ENCODE peak calls at places on chromosomes 13 and 19, in nine cellular contexts. J is IMR-90; D is lower leg skin; C is CD4-positive, alpha-beta T cell; S is fibroblast of lung; V is fibroblast of pulmonary artery; W is GM20000; Z is CD8-positive, alpha-beta T cell; Y is H9. Q is an unnamed sample.

GRCh38 chr19:46984077-46985010 is 35.3 kb upstream of the NPAS1 start:
- DNase-seq in Y (no peak), W (no peak), C (no peak), Z (no peak), D (no peak), V (peak; percentile 91), S (peak; percentile 75), J (peak; percentile 50), Q (peak; percentile 89)

GRCh38 chr13:42996584-42996983 is 4.5 kb upstream of the EPSTI1 start:
- DNase-seq in S (peak; percentile 82), Z (no peak), C (no peak), Y (no peak), J (peak; percentile 98), V (peak; percentile 93), W (no peak), D (no peak), Q (peak; percentile 91)

GRCh38 chr19:49224856-49225255 is 67.3 kb downstream of the TRPM4 start:
- DNase-seq in D (no peak), C (no peak), S (peak; percentile 43), J (peak; percentile 57), Z (no peak), Y (peak; percentile 87), W (no peak), V (peak; percentile 67), Q (peak; percentile 77)

GRCh38 chr13:30504081-30504480 is 38.3 kb upstream of the HMGB1 start:
- DNase-seq in C (no peak), Z (no peak), D (no peak), W (peak; percentile 55), J (peak; percentile 31), Y (no peak), V (peak; percentile 56), S (peak; percentile 69), Q (no peak)

GRCh38 chr13:30120133-30120822 is 187.1 kb downstream of the KATNAL1 start:
- DNase-seq in W (no peak), S (no peak), D (no peak), J (no peak), Z (no peak), Y (no peak), V (no peak), C (no peak), Q (no peak)

GRCh38 chr19:46211201-46211881 is 18.2 kb upstream of the IGFL1 start:
- DNase-seq in Z (no peak), Y (peak; percentile 91), C (no peak), V (peak; percentile 46), W (no peak), S (peak; percentile 32), D (no peak), J (no peak), Q (peak; percentile 89)

GRCh38 chr19:38304352-38304865 is 358 bp downstream of the C19orf33 start:
- DNase-seq in Z (no peak), S (no peak), C (no peak), Y (no peak), D (no peak), V (no peak), J (no peak), W (no peak), Q (no peak)

GRCh38 chr13:107582171-107582570 is 633.2 kb downstream of the LIG4 start:
- DNase-seq in W (no peak), S (no peak), Y (no peak), D (no peak), C (no peak), J (no peak), Z (no peak), V (no peak), Q (no peak)

GRCh38 chr19:48501446-48501960 is 10.1 kb downstream of the LMTK3 start:
- DNase-seq in W (peak; percentile 80), C (peak; percentile 46), Z (peak; percentile 49), D (no peak), V (no peak), Y (peak; percentile 99), S (no peak), J (no peak), Q (peak; percentile 96)

GRCh38 chr13:80359459-80360297 is 18.8 kb upstream of the SPRY2 start:
- DNase-seq in S (no peak), C (no peak), D (no peak), W (no peak), Y (peak; percentile 80), J (no peak), V (peak; percentile 82), Z (no peak), Q (no peak)

DNA sequence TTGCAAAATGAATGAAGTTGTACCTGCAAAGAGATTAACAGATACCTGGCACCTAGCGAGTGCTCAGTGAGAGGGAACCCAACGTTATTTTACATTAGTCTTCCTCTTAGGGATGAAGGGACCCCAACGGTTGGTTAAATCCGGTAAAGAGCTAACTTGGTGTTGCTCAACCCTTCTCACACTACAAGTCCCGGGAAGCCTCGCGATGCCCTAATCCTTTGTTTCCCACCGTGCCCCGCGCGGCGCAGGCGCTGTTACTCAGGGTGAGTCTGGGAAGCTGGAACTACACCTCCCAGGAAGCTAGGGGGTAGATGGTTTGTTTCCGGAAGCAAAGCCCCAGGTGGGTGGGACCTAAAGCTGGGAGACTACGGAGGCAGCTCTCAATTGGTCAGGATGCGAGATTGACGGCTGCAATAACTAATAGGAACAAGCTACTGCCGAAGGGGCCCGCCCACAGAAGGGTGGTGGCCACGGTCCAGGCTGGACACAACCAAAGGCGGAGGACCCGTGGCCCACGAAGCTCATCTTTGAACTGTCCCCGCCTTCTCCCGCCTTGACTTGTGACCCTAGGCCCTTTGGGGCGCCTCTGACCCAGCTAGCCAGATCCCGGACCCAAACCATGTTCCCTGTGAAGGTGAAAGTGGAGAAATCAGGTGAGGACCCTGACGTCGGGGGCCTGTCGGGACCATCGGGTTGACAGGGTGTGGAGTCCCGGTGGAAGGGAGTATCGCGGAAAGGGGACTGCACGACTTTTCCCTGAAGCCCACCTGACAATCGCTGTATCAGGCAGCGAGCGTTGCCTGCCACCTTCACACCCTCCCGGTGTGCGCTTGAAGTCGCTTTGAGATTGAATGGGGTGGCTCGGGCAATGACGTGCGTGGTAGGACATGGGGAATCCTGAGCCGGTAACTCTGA is at the start of gene LIN37:
- DNase-seq in V (peak; percentile 100), Z (peak; percentile 99), W (peak; percentile 94), C (peak; percentile 95), D (peak; percentile 100), J (peak; percentile 99), Y (peak; percentile 99), S (peak; percentile 98), Q (peak; percentile 100)
- TF ChIP-seq CTCF in V (no peak), Z (no peak), W (no peak), C (no peak), D (no peak), J (no peak), Y (no peak), S (no peak), Q (no peak)

GRCh38 chr19:54393381-54393780 is 21.9 kb upstream of the TTYH1 start:
- DNase-seq in V (no peak), Y (no peak), S (no peak), J (no peak), Z (no peak), C (no peak), W (no peak), D (no peak), Q (no peak)

GRCh38 chr19:54389556-54389955 is 24.8 kb upstream of the LAIR1 start:
- DNase-seq in S (no peak), W (no peak), J (no peak), V (no peak), D (no peak), C (no peak), Z (no peak), Y (no peak), Q (no peak)

GRCh38 chr19:54390942-54391577 is 24.2 kb upstream of the TTYH1 start:
- DNase-seq in D (no peak), V (peak; percentile 76), J (peak; percentile 60), W (peak; percentile 67), S (peak; percentile 50), C (peak; percentile 51), Z (peak; percentile 74), Y (peak; percentile 82), Q (peak; percentile 69)

GRCh38 chr19:54392078-54392477 is 23.2 kb upstream of the TTYH1 start:
- DNase-seq in D (no peak), Y (no peak), W (no peak), Z (no peak), J (no peak), S (no peak), C (no peak), V (no peak), Q (no peak)

GRCh38 chr19:54391589-54392061 is 23.6 kb upstream of the TTYH1 start:
- DNase-seq in Y (peak; percentile 52), V (no peak), C (no peak), W (no peak), Z (no peak), S (no peak), D (no peak), J (no peak), Q (peak; percentile 8)
- TF ChIP-seq CTCF in Y (peak; percentile 48), V (no peak), C (no peak), W (no peak), Z (no peak), S (no peak), D (no peak), J (no peak), Q (no peak)

GRCh38 chr19:16197622-16198362 is at the start of gene AP1M1:
- DNase-seq in V (peak; percentile 98), J (peak; percentile 97), Y (peak; percentile 98), C (peak; percentile 96), S (peak; percentile 95), D (peak; percentile 97), Z (peak; percentile 98), W (peak; percentile 99), Q (peak; percentile 99)
- TF ChIP-seq CTCF in V (no peak), J (no peak), Y (no peak), C (peak; percentile 6), S (no peak), D (no peak), Z (no peak), W (no peak), Q (no peak)

GRCh38 chr19:498977-499623 is 2.8 kb downstream of the MADCAM1 start:
- DNase-seq in D (no peak), W (no peak), V (no peak), Y (peak; percentile 35), Z (no peak), J (no peak), C (no peak), S (no peak), Q (no peak)

GRCh38 chr19:497861-498590 is 1.7 kb downstream of the MADCAM1 start:
- DNase-seq in S (no peak), Z (no peak), W (no peak), V (no peak), J (no peak), C (no peak), Y (peak; percentile 38), D (no peak), Q (no peak)

GRCh38 chr19:497476-497860 is 1.2 kb downstream of the MADCAM1 start:
- DNase-seq in Z (no peak), J (no peak), W (no peak), S (no peak), C (no peak), Y (no peak), D (no peak), V (no peak), Q (no peak)

GRCh38 chr19:496333-496634 is at the start of gene MADCAM1:
- DNase-seq in Z (no peak), W (no peak), V (no peak), Y (peak; percentile 35), C (no peak), D (no peak), J (no peak), S (no peak), Q (no peak)

DNA sequence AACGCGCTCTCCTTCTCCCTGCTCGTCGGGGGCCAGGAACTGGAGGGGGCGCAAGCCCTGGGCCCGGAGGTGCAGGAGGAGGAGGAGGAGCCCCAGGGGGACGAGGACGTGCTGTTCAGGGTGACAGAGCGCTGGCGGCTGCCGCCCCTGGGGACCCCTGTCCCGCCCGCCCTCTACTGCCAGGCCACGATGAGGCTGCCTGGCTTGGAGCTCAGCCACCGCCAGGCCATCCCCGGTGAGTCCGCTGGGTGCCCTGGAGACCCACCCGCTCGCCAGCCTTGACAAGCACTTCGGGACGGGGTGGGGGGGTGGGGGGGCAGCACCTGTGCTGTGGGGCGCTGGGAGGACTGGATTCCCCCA is 2.3 kb downstream of the MADCAM1 start:
- DNase-seq in D (no peak), Z (no peak), Y (peak; percentile 36), W (no peak), J (no peak), C (no peak), S (no peak), V (no peak), Q (no peak)
- TF ChIP-seq CTCF in D (no peak), Z (no peak), Y (no peak), W (no peak), J (no peak), C (no peak), S (no peak), V (no peak), Q (no peak)

Q was measured in MCF 10A.